ENCODE peak calls at places on chromosome 1, in five cellular contexts. K is CD8-positive, alpha-beta memory T cell; N is neuronal stem cell; V is WTC11; C is naive thymus-derived CD8-positive, alpha-beta T cell. J is an unnamed sample.

GRCh38 chr1:39866767-39867166 is 16.5 kb downstream of the TRIT1 start:
- DNase-seq in K (no peak), C (no peak), V (no peak), N (no peak), J (no peak)

GRCh38 chr1:208187499-208188041 is 56.6 kb downstream of the PLXNA2 start:
- DNase-seq in V (no peak), K (no peak), N (no peak), C (no peak), J (no peak)

GRCh38 chr1:67285780-67286488 is 21.7 kb upstream of the IL12RB2 start:
- DNase-seq in C (no peak), N (no peak), V (no peak), K (no peak), J (no peak)

GRCh38 chr1:25027876-25028586 is 98.0 kb upstream of the RUNX3 start:
- DNase-seq in K (no peak), C (no peak), V (no peak), N (no peak), J (no peak)

GRCh38 chr1:203270448-203270847 is 34.9 kb upstream of the BTG2 start:
- DNase-seq in K (no peak), C (no peak), N (no peak), V (no peak), J (no peak)

GRCh38 chr1:55559802-55560201 is 344.6 kb upstream of the USP24 start:
- DNase-seq in V (no peak), N (no peak), C (no peak), K (no peak), J (no peak)

GRCh38 chr1:18417317-18418269 is 63.1 kb upstream of the KLHDC7A start:
- DNase-seq in V (no peak), N (no peak), K (no peak), C (no peak), J (no peak)

GRCh38 chr1:209486861-209487260 is 96.7 kb upstream of the CAMK1G start:
- DNase-seq in V (no peak), C (no peak), N (no peak), K (no peak), J (no peak)

GRCh38 chr1:160222521-160222920 is 17.3 kb downstream of the PEA15 start:
- DNase-seq in V (no peak), K (no peak), C (no peak), N (no peak), J (no peak)

J was measured in Panc1.